ENCODE peak calls at places on chromosomes 12 and 14, in nine cellular contexts. E is NCI-H2171, L is epithelial cell of prostate, F is left ventricle myocardium inferior, N is NCI-H524, J is LoVo, V is anterior cingulate cortex, G is GM04503, A is AG09319. Q is an unnamed sample.

GRCh38 chr12:132279184-132279889 is 50.1 kb downstream of the GALNT9 start:
- DNase-seq in A (no peak), G (no peak), J (no peak), F (peak), L (no peak), V (no peak), E (no peak), N (peak), Q (no peak)

GRCh38 chr14:80291099-80291498 is 79.8 kb upstream of the DIO2 start:
- DNase-seq in G (no peak), L (no peak), J (no peak), E (no peak), A (no peak), N (no peak), F (no peak), V (no peak), Q (no peak)

GRCh38 chr12:96886998-96887677 is 19.9 kb upstream of the NEDD1 start:
- DNase-seq in E (no peak), N (no peak), F (no peak), V (no peak), L (no peak), G (no peak), J (no peak), A (no peak), Q (no peak)

GRCh38 chr12:81294325-81295190 is 216.7 kb downstream of the ACSS3 start:
- DNase-seq in L (no peak), J (no peak), N (no peak), A (no peak), E (no peak), G (no peak), F (no peak), V (no peak), Q (no peak)

GRCh38 chr12:6362383-6362782 is 13.0 kb downstream of the SCNN1A start:
- DNase-seq in J (no peak), F (no peak), E (no peak), V (no peak), L (no peak), G (no peak), N (no peak), A (no peak), Q (no peak)

GRCh38 chr12:48160807-48161206 is 3.5 kb upstream of the ASB8 start:
- DNase-seq in E (no peak), J (no peak), F (no peak), G (no peak), A (no peak), V (no peak), L (no peak), N (no peak), Q (no peak)

GRCh38 chr12:6532927-6533652 is 1.2 kb upstream of the GAPDH start:
- DNase-seq in A (no peak), J (peak), N (peak), F (peak), V (peak), G (no peak), L (no peak), E (peak), Q (no peak)

GRCh38 chr14:104331871-104332605 is 193.7 kb downstream of the KIF26A start:
- DNase-seq in A (no peak), E (no peak), V (no peak), J (no peak), G (no peak), F (no peak), N (no peak), L (no peak), Q (no peak)